ENCODE peak calls at places on chromosomes 1 and 21, in five cellular contexts. One of them, this sample, is unnamed.

GRCh38 chr1:85311818-85312217 is 35.4 kb upstream of the BCL10 start:
- DNase-seq in HFF-Myc: no peak
- DNase-seq in lower lobe of right lung: no peak
- DNase-seq in retina: no peak
- DNase-seq in MV-4-11: no peak
- DNase-seq in this sample: no peak

GRCh38 chr21:43333301-43334062 is 93.4 kb downstream of the SIK1 start:
- DNase-seq in HFF-Myc: peak; percentile 52
- DNase-seq in lower lobe of right lung: peak; percentile 79
- DNase-seq in retina: peak; percentile 64
- DNase-seq in MV-4-11: no peak
- DNase-seq in this sample: no peak

GRCh38 chr1:24720152-24720551 is 25.1 kb upstream of the CLIC4 start:
- DNase-seq in HFF-Myc: peak; percentile 68
- DNase-seq in lower lobe of right lung: peak; percentile 74
- DNase-seq in retina: no peak
- DNase-seq in MV-4-11: no peak
- DNase-seq in this sample: no peak

GRCh38 chr1:6016191-6016865 is 24.1 kb upstream of the NPHP4 start:
- DNase-seq in HFF-Myc: no peak
- DNase-seq in lower lobe of right lung: no peak
- DNase-seq in retina: no peak
- DNase-seq in MV-4-11: no peak
- DNase-seq in this sample: no peak

GRCh38 chr1:210500831-210501230 is 172.1 kb downstream of the HHAT start:
- DNase-seq in HFF-Myc: no peak
- DNase-seq in lower lobe of right lung: no peak
- DNase-seq in retina: no peak
- DNase-seq in MV-4-11: no peak
- DNase-seq in this sample: no peak

GRCh38 chr1:71593523-71593922 is 512.7 kb upstream of the ZRANB2 start:
- DNase-seq in HFF-Myc: no peak
- DNase-seq in lower lobe of right lung: no peak
- DNase-seq in retina: no peak
- DNase-seq in MV-4-11: peak; percentile 58
- DNase-seq in this sample: no peak

GRCh38 chr1:206698011-206698410 is 13.3 kb downstream of the MAPKAPK2 start:
- DNase-seq in HFF-Myc: no peak
- DNase-seq in lower lobe of right lung: no peak
- DNase-seq in retina: no peak
- DNase-seq in MV-4-11: no peak
- DNase-seq in this sample: no peak

GRCh38 chr1:243799908-243800307 is 50.1 kb downstream of the AKT3 start:
- DNase-seq in HFF-Myc: no peak
- DNase-seq in lower lobe of right lung: no peak
- DNase-seq in retina: no peak
- DNase-seq in MV-4-11: no peak
- DNase-seq in this sample: no peak

GRCh38 chr1:12711421-12712005 is 4.4 kb upstream of the AADACL3 start:
- DNase-seq in HFF-Myc: no peak
- DNase-seq in lower lobe of right lung: no peak
- DNase-seq in retina: no peak
- DNase-seq in MV-4-11: no peak
- DNase-seq in this sample: no peak

GRCh38 chr1:25063591-25064416 is 133.7 kb upstream of the RUNX3 start:
- DNase-seq in HFF-Myc: no peak
- DNase-seq in lower lobe of right lung: peak; percentile 6
- DNase-seq in retina: no peak
- DNase-seq in MV-4-11: no peak
- DNase-seq in this sample: no peak

GRCh38 chr1:48917901-48918603 is 141.4 kb upstream of the BEND5 start:
- DNase-seq in HFF-Myc: no peak
- DNase-seq in lower lobe of right lung: peak; percentile 41
- DNase-seq in retina: peak; percentile 56
- DNase-seq in MV-4-11: no peak
- DNase-seq in this sample: peak; percentile 56

GRCh38 chr21:45869121-45870007 is 112.2 kb upstream of the COL6A1 start:
- DNase-seq in HFF-Myc: peak; percentile 25
- DNase-seq in lower lobe of right lung: peak; percentile 24
- DNase-seq in retina: no peak
- DNase-seq in MV-4-11: no peak
- DNase-seq in this sample: no peak

GRCh38 chr1:29744684-29745490 is 508.6 kb downstream of the PTPRU start:
- DNase-seq in HFF-Myc: no peak
- DNase-seq in lower lobe of right lung: no peak
- DNase-seq in retina: no peak
- DNase-seq in MV-4-11: no peak
- DNase-seq in this sample: no peak

GRCh38 chr21:41778974-41779600 is 12.2 kb upstream of the RIPK4 start:
- DNase-seq in HFF-Myc: no peak
- DNase-seq in lower lobe of right lung: no peak
- DNase-seq in retina: no peak
- DNase-seq in MV-4-11: no peak
- DNase-seq in this sample: peak; percentile 43

GRCh38 chr1:179251675-179252074 is 22.2 kb upstream of the ABL2 start:
- DNase-seq in HFF-Myc: no peak
- DNase-seq in lower lobe of right lung: no peak
- DNase-seq in retina: no peak
- DNase-seq in MV-4-11: peak; percentile 13
- DNase-seq in this sample: no peak

GRCh38 chr1:95733031-95733430 is 499.0 kb downstream of the RWDD3 start:
- DNase-seq in HFF-Myc: no peak
- DNase-seq in lower lobe of right lung: no peak
- DNase-seq in retina: no peak
- DNase-seq in MV-4-11: no peak
- DNase-seq in this sample: no peak

GRCh38 chr1:244665771-244666217 is 12.9 kb downstream of the DESI2 start:
- DNase-seq in HFF-Myc: no peak
- DNase-seq in lower lobe of right lung: no peak
- DNase-seq in retina: no peak
- DNase-seq in MV-4-11: peak; percentile 92
- DNase-seq in this sample: no peak

GRCh38 chr1:9539829-9540550 is 725 bp downstream of the SLC25A33 start:
- DNase-seq in HFF-Myc: no peak
- DNase-seq in lower lobe of right lung: peak; percentile 70
- DNase-seq in retina: peak; percentile 85
- DNase-seq in MV-4-11: peak; percentile 30
- DNase-seq in this sample: no peak

GRCh38 chr1:33275200-33275599 is 18.9 kb downstream of the ZNF362 start:
- DNase-seq in HFF-Myc: no peak
- DNase-seq in lower lobe of right lung: no peak
- DNase-seq in retina: no peak
- DNase-seq in MV-4-11: no peak
- DNase-seq in this sample: no peak

GRCh38 chr1:208374391-208374941 is 130.3 kb upstream of the PLXNA2 start:
- DNase-seq in HFF-Myc: no peak
- DNase-seq in lower lobe of right lung: no peak
- DNase-seq in retina: peak; percentile 28
- DNase-seq in MV-4-11: no peak
- DNase-seq in this sample: no peak

This sample was measured in NCI-H774.